ENCODE peak calls at places on chromosome X, in nine cellular contexts. M is NCI-H510A; X is effector memory CD4-positive, alpha-beta T cell; E is neural progenitor cell; I is T-helper 1 cell; Z is HTR-8/SVneo; V is brain microvascular endothelial cell; F is A549; L is smooth muscle cell of the brain vasculature. G is an unnamed sample.

GRCh38 chrX:13110427-13111324 is 66.3 kb upstream of the FAM9C start:
- DNase-seq in X (no peak), E (no peak), L (no peak), M (no peak), V (peak), F (peak), I (no peak), Z (peak), G (no peak)

GRCh38 chrX:19791562-19791961 is 95.8 kb downstream of the SH3KBP1 start:
- DNase-seq in I (no peak), Z (no peak), X (no peak), M (no peak), V (peak), F (no peak), L (no peak), E (no peak), G (no peak)

GRCh38 chrX:8037593-8038348 is 110.6 kb upstream of the PNPLA4 start:
- DNase-seq in F (no peak), L (no peak), E (no peak), I (no peak), V (no peak), X (no peak), Z (no peak), M (no peak), G (no peak)

GRCh38 chrX:101262590-101262989 is 28.5 kb downstream of the TAF7L start:
- DNase-seq in X (no peak), F (no peak), M (no peak), L (no peak), V (no peak), E (no peak), Z (no peak), I (no peak), G (no peak)

GRCh38 chrX:46446727-46447378 is 98.4 kb downstream of the ZNF674 start:
- DNase-seq in F (peak), I (peak), X (peak), M (peak), L (peak), V (peak), E (peak), Z (peak), G (peak)

GRCh38 chrX:121245763-121246162 is 198.4 kb downstream of the GLUD2 start:
- DNase-seq in X (no peak), F (no peak), M (no peak), V (no peak), I (no peak), E (peak), L (no peak), Z (no peak), G (no peak)

GRCh38 chrX:121782544-121782943 is 735.1 kb downstream of the GLUD2 start:
- DNase-seq in E (no peak), M (no peak), F (no peak), L (no peak), Z (no peak), I (no peak), V (no peak), X (no peak), G (no peak)

GRCh38 chrX:150028692-150029091 is 90.4 kb upstream of the EOLA2 start:
- DNase-seq in L (no peak), E (no peak), I (no peak), F (no peak), X (no peak), V (no peak), M (no peak), Z (no peak), G (no peak)

GRCh38 chrX:22689290-22689689 is 310.5 kb upstream of the DDX53 start:
- DNase-seq in V (peak), E (no peak), Z (no peak), I (no peak), F (no peak), L (no peak), X (no peak), M (no peak), G (no peak)

GRCh38 chrX:10106801-10107200 is 50.0 kb upstream of the CLCN4 start:
- DNase-seq in X (no peak), M (no peak), L (no peak), Z (no peak), V (no peak), I (no peak), E (no peak), F (no peak), G (no peak)

GRCh38 chrX:136193771-136194170 is 46.4 kb downstream of the FHL1 start:
- DNase-seq in F (no peak), Z (no peak), M (no peak), X (no peak), V (no peak), E (no peak), I (no peak), L (no peak), G (no peak)

GRCh38 chrX:10618911-10619310 is 1.5 kb downstream of the MID1 start:
- DNase-seq in I (no peak), X (no peak), E (peak), M (no peak), L (no peak), F (no peak), Z (no peak), V (no peak), G (no peak)

GRCh38 chrX:70464051-70464450 is 19.4 kb downstream of the DLG3 start:
- DNase-seq in F (no peak), V (no peak), E (no peak), Z (no peak), L (no peak), X (no peak), I (no peak), M (no peak), G (no peak)

GRCh38 chrX:73851014-73852009 is 288.3 kb downstream of the CHIC1 start:
- DNase-seq in X (no peak), F (no peak), V (peak), I (no peak), E (no peak), M (no peak), L (peak), Z (no peak), G (no peak)

GRCh38 chrX:134480061-134480460 is 20.1 kb downstream of the HPRT1 start:
- DNase-seq in F (no peak), Z (no peak), E (no peak), M (no peak), V (no peak), L (no peak), I (no peak), X (no peak), G (no peak)

GRCh38 chrX:126342859-126343258 is 176.8 kb upstream of the DCAF12L2 start:
- DNase-seq in Z (no peak), F (no peak), X (no peak), M (peak), E (no peak), V (no peak), L (no peak), I (no peak), G (no peak)

GRCh38 chrX:132068405-132068804 is 45.3 kb downstream of the STK26 start:
- DNase-seq in F (no peak), Z (no peak), V (no peak), M (no peak), X (no peak), I (no peak), L (no peak), E (no peak), G (no peak)

GRCh38 chrX:134713618-134714107 is 55.4 kb upstream of the PLAC1 start:
- DNase-seq in X (no peak), I (no peak), V (no peak), M (no peak), Z (no peak), L (no peak), F (no peak), E (no peak), G (no peak)

GRCh38 chrX:97616883-97617510 is 733.3 kb downstream of the RPA4 start:
- DNase-seq in E (no peak), L (peak), I (no peak), F (peak), V (peak), M (no peak), X (no peak), Z (no peak), G (no peak)

GRCh38 chrX:19627533-19627932 is 112.2 kb upstream of the MAP3K15 start:
- DNase-seq in Z (no peak), E (no peak), L (no peak), F (no peak), I (no peak), X (peak), M (no peak), V (no peak), G (no peak)

GRCh38 chrX:80879916-80880315 is 70.2 kb upstream of the BRWD3 start:
- DNase-seq in V (no peak), M (no peak), E (no peak), Z (no peak), I (no peak), F (no peak), X (no peak), L (no peak), G (no peak)

GRCh38 chrX:136353519-136354095 is 52.8 kb downstream of the ADGRG4 start:
- DNase-seq in I (no peak), L (no peak), Z (no peak), F (no peak), V (no peak), X (no peak), M (no peak), E (no peak), G (no peak)

GRCh38 chrX:63751481-63751880 is 33.5 kb downstream of the ARHGEF9 start:
- DNase-seq in E (no peak), L (no peak), Z (no peak), V (no peak), X (no peak), M (no peak), I (no peak), F (no peak), G (no peak)

GRCh38 chrX:44400588-44400987 is 57.1 kb upstream of the EFHC2 start:
- DNase-seq in M (no peak), V (peak), E (no peak), X (no peak), Z (peak), I (no peak), F (no peak), L (no peak), G (no peak)